ENCODE peak calls at places on chromosomes 6 and 20, in nine cellular contexts. C is activated T-helper 1 cell treated with anti-CD3 and anti-CD28 coated beads, Interleukin-2, amount 50 U/mL, for 16 hours; E is T-cell; W is choroid plexus epithelial cell; X is SK-N-DZ; J is fibroblast of villous mesenchyme; U is kidney tubule cell; R is SHP77 treated with DMSO at 0.1 percent for 48 hours; V is fibroblast of mammary gland. Y is an unnamed sample.

GRCh38 chr20:59027746-59028320 is 4.3 kb downstream of the ATP5F1E start:
- DNase-seq in C (no peak), E (no peak), W (peak), X (no peak), J (peak), U (peak), R (no peak), V (peak), Y (no peak)

GRCh38 chr6:158226655-158227512 is 58.7 kb downstream of the GTF2H5 start:
- DNase-seq in C (no peak), E (no peak), W (no peak), X (no peak), J (no peak), U (no peak), R (no peak), V (no peak), Y (no peak)

GRCh38 chr20:14879020-14879697 is 541.7 kb upstream of the FLRT3 start:
- DNase-seq in C (no peak), E (no peak), W (peak), X (no peak), J (peak), U (peak), R (no peak), V (peak), Y (no peak)

GRCh38 chr6:151313060-151313459 is 73.3 kb downstream of the AKAP12 start:
- DNase-seq in C (no peak), E (no peak), W (peak), X (no peak), J (no peak), U (no peak), R (no peak), V (no peak), Y (no peak)

GRCh38 chr6:26568601-26569432 is 27.9 kb upstream of the ABT1 start:
- DNase-seq in C (peak), E (peak), W (peak), X (peak), J (peak), U (peak), R (peak), V (peak), Y (peak)

GRCh38 chr20:48769111-48769879 is 58.5 kb downstream of the PREX1 start:
- DNase-seq in C (peak), E (peak), W (no peak), X (no peak), J (peak), U (peak), R (no peak), V (peak), Y (no peak)

GRCh38 chr6:89087881-89088280 is 7.3 kb downstream of the PNRC1 start:
- DNase-seq in C (no peak), E (no peak), W (no peak), X (no peak), J (peak), U (no peak), R (no peak), V (no peak), Y (no peak)

GRCh38 chr20:4555188-4555893 is 166.4 kb upstream of the PRND start:
- DNase-seq in C (no peak), E (no peak), W (peak), X (no peak), J (peak), U (peak), R (no peak), V (peak), Y (no peak)

GRCh38 chr6:44053760-44054556 is 73.3 kb downstream of the MRPL14 start:
- DNase-seq in C (no peak), E (no peak), W (no peak), X (no peak), J (peak), U (peak), R (no peak), V (peak), Y (no peak)

GRCh38 chr20:820328-820953 is 13.1 kb upstream of the FAM110A start:
- DNase-seq in C (no peak), E (no peak), W (no peak), X (no peak), J (no peak), U (no peak), R (no peak), V (no peak), Y (no peak)

Y was measured in gastrocnemius medialis.